ENCODE peak calls at places on chromosomes 13 and 19, in ten cellular contexts. T, D, Y, H, I, B, Q, M, V and O are unnamed samples. For H3K4me1, the result is how much of the 10 kb centered on the place peaks cover.

GRCh38 chr13:44719857-44720671 is 143.9 kb upstream of the TSC22D1 start:
- DNase-seq in Y (peak), I (no peak), H (no peak), B (no peak), D (peak), M (no peak), V (no peak), T (peak), Q (no peak), O (peak)

GRCh38 chr13:46614582-46614981 is 61.6 kb downstream of the LRCH1 start:
- DNase-seq in Q (no peak), T (no peak), M (no peak), I (no peak), V (no peak), H (no peak), B (no peak), D (no peak), Y (peak), O (no peak)

GRCh38 chr19:13849991-13850909 is 26.7 kb upstream of the NANOS3 start:
- DNase-seq in V (peak), Y (peak), I (peak), H (peak), B (peak), M (peak), D (peak), Q (peak), T (peak), O (peak)

GRCh38 chr13:89281331-89281730 is 1610.2 kb downstream of the SLITRK5 start:
- DNase-seq in M (no peak), H (no peak), V (no peak), I (no peak), B (no peak), Q (no peak), Y (no peak), T (no peak), D (no peak), O (no peak)

GRCh38 chr13:103926118-103926517 is 859.9 kb upstream of the SLC10A2 start:
- DNase-seq in T (no peak), V (no peak), Y (no peak), H (no peak), Q (no peak), B (no peak), M (no peak), D (no peak), I (no peak), O (no peak)

GRCh38 chr13:114021464-114022308 is 47.8 kb upstream of the C13orf46 start:
- DNase-seq in I (no peak), Y (no peak), V (no peak), Q (no peak), T (no peak), B (no peak), H (no peak), M (no peak), D (no peak), O (no peak)

GRCh38 chr13:48220592-48221300 is 12.3 kb upstream of the ITM2B start:
- DNase-seq in Y (no peak), V (no peak), T (no peak), M (no peak), I (no peak), B (no peak), Q (peak), H (no peak), D (no peak), O (no peak)

GRCh38 chr19:5547881-5548280 is 19.9 kb downstream of the TINCR start:
- DNase-seq in D (peak), B (no peak), H (no peak), Q (no peak), T (no peak), M (no peak), V (no peak), Y (peak), I (no peak), O (no peak)

GRCh38 chr13:110915874-110916670 is 1.2 kb upstream of the ANKRD10 start:
- DNase-seq in T (no peak), H (no peak), Q (no peak), D (peak), Y (peak), V (no peak), M (no peak), I (no peak), B (no peak), O (no peak)

GRCh38 chr19:13014101-13014920 is 19.0 kb downstream of the NFIX start:
- DNase-seq in H (no peak), V (no peak), Y (no peak), I (no peak), Q (no peak), T (no peak), D (peak), B (no peak), M (no peak), O (no peak)

GRCh38 chr13:85528578-85529215 is 270.5 kb downstream of the SLITRK6 start:
- DNase-seq in Q (no peak), Y (peak), H (no peak), T (no peak), B (no peak), I (no peak), D (peak), V (no peak), M (no peak), O (no peak)

GRCh38 chr19:55212447-55212846 is 3.1 kb upstream of the PTPRH start:
- DNase-seq in V (no peak), T (no peak), H (no peak), I (no peak), Y (no peak), B (peak), Q (no peak), D (no peak), M (peak), O (no peak)

GRCh38 chr19:49858591-49858985 is 7.6 kb downstream of the PTOV1 start:
- DNase-seq in V (no peak), H (peak), T (no peak), I (peak), Y (no peak), M (no peak), Q (no peak), D (peak), B (no peak), O (no peak)

GRCh38 chr19:1106841-1107654 is 3.3 kb downstream of the GPX4 start:
- DNase-seq in T (no peak), Y (peak), Q (no peak), V (no peak), B (no peak), M (no peak), H (no peak), I (no peak), D (peak), O (no peak)

GRCh38 chr13:37534181-37534580 is 64.4 kb downstream of the POSTN start:
- DNase-seq in M (no peak), Q (no peak), I (no peak), T (no peak), H (no peak), B (no peak), V (no peak), Y (peak), D (peak), O (no peak)

GRCh38 chr13:74193391-74193790 is 59.2 kb upstream of the KLF12 start:
- DNase-seq in V (no peak), Q (no peak), I (no peak), M (no peak), D (no peak), T (no peak), H (no peak), B (no peak), Y (no peak), O (no peak)

GRCh38 chr13:39602614-39603366 is at the start of gene LHFPL6:
- DNase-seq in Y (peak), B (peak), H (peak), M (no peak), I (peak), T (peak), V (peak), Q (no peak), D (peak), O (peak)

GRCh38 chr19:1081301-1082164 is 13.6 kb downstream of the POLR2E start:
- DNase-seq in M (no peak), B (no peak), D (no peak), I (no peak), Q (no peak), H (no peak), V (no peak), Y (no peak), T (no peak), O (no peak)

GRCh38 chr13:80235131-80235530 is 105.8 kb downstream of the SPRY2 start:
- DNase-seq in I (no peak), V (no peak), B (no peak), H (no peak), T (no peak), D (no peak), M (no peak), Y (no peak), Q (no peak), O (no peak)

GRCh38 chr13:23505007-23505406 is 65.2 kb upstream of the TNFRSF19 start:
- DNase-seq in H (no peak), T (no peak), M (no peak), Y (no peak), D (peak), I (no peak), Q (no peak), V (no peak), B (no peak), O (no peak)

GRCh38 chr19:12055784-12056183 is 3.0 kb upstream of the ZNF878 start:
- DNase-seq in Y (peak), B (no peak), Q (no peak), H (no peak), I (no peak), V (no peak), D (no peak), M (no peak), T (no peak), O (no peak)

GRCh38 chr19:38082256-38083118 is 141.5 kb downstream of the DPF1 start:
- DNase-seq in Q (no peak), V (no peak), M (no peak), T (no peak), D (no peak), I (no peak), B (no peak), Y (no peak), H (no peak), O (no peak)

GRCh38 chr13:101730420-101731000 is 278.0 kb downstream of the ITGBL1 start:
- DNase-seq in M (no peak), B (no peak), I (no peak), V (no peak), H (no peak), T (no peak), Y (no peak), Q (no peak), D (peak), O (no peak)

GRCh38 chr13:59861676-59862075 is 302.1 kb downstream of the DIAPH3 start:
- DNase-seq in B (no peak), Y (no peak), H (no peak), I (no peak), T (no peak), V (no peak), M (no peak), D (no peak), Q (no peak), O (no peak)

GRCh38 chr13:28475916-28476725 is 18.8 kb downstream of the FLT1 start:
- DNase-seq in I (no peak), Q (no peak), Y (peak), H (no peak), B (no peak), M (no peak), V (no peak), T (no peak), D (peak), O (no peak)

GRCh38 chr13:39105110-39105509 is 66.9 kb downstream of the NHLRC3 start:
- DNase-seq in B (no peak), M (no peak), Q (no peak), Y (no peak), I (no peak), H (no peak), V (no peak), T (no peak), D (peak), O (no peak)

GRCh38 chr13:93226623-93227279 is at the start of gene GPC6:
- DNase-seq in I (peak), V (peak), D (peak), H (no peak), Y (peak), B (no peak), T (no peak), Q (no peak), M (no peak), O (peak)

GRCh38 chr13:100887729-100888151 is 213.1 kb upstream of the TMTC4 start:
- DNase-seq in D (peak), V (no peak), H (no peak), B (no peak), I (no peak), M (no peak), Q (no peak), T (no peak), Y (peak), O (no peak)

GRCh38 chr13:74115138-74115537 is 19.1 kb downstream of the KLF12 start:
- DNase-seq in M (no peak), Q (no peak), T (no peak), V (no peak), I (no peak), H (no peak), B (no peak), D (peak), Y (peak), O (no peak)

GRCh38 chr13:53151692-53152421 is 123.2 kb downstream of the OLFM4 start:
- DNase-seq in T (no peak), Y (no peak), H (no peak), M (no peak), I (no peak), Q (no peak), B (no peak), V (no peak), D (peak), O (peak)

GRCh38 chr19:2014731-2015610 is 543 bp downstream of the BTBD2 start:
- DNase-seq in Y (no peak), M (peak), Q (peak), I (no peak), H (peak), V (peak), T (no peak), B (peak), D (peak), O (no peak)

GRCh38 chr13:58437436-58437835 is 805.9 kb downstream of the PCDH17 start:
- DNase-seq in D (no peak), Y (no peak), M (no peak), B (no peak), H (no peak), I (no peak), T (no peak), V (no peak), Q (no peak), O (no peak)

GRCh38 chr19:39448271-39448670 is 2.9 kb downstream of the SUPT5H start:
- DNase-seq in Y (peak), H (no peak), Q (no peak), B (no peak), M (no peak), I (no peak), T (no peak), V (no peak), D (peak), O (no peak)

GRCh38 chr13:74889321-74889720 is 592.6 kb downstream of the TBC1D4 start:
- DNase-seq in I (no peak), H (no peak), Y (peak), Q (no peak), D (no peak), B (no peak), M (no peak), V (no peak), T (no peak), O (no peak)

GRCh38 chr13:113153810-113154748 is 4.4 kb upstream of the PROZ start:
- DNase-seq in B (peak), T (peak), M (peak), I (peak), Q (peak), D (peak), V (peak), H (peak), Y (peak), O (peak)

GRCh38 chr13:36067619-36068456 is 63.3 kb downstream of the DCLK1 start:
- DNase-seq in H (no peak), D (no peak), Y (no peak), Q (no peak), B (no peak), T (no peak), M (no peak), V (no peak), I (no peak), O (no peak)

GRCh38 chr13:113653264-113654174 is 4.5 kb downstream of the ATP4B start:
- DNase-seq in M (no peak), D (no peak), T (no peak), B (no peak), Y (peak), V (peak), H (peak), I (no peak), Q (peak), O (no peak)

DNA sequence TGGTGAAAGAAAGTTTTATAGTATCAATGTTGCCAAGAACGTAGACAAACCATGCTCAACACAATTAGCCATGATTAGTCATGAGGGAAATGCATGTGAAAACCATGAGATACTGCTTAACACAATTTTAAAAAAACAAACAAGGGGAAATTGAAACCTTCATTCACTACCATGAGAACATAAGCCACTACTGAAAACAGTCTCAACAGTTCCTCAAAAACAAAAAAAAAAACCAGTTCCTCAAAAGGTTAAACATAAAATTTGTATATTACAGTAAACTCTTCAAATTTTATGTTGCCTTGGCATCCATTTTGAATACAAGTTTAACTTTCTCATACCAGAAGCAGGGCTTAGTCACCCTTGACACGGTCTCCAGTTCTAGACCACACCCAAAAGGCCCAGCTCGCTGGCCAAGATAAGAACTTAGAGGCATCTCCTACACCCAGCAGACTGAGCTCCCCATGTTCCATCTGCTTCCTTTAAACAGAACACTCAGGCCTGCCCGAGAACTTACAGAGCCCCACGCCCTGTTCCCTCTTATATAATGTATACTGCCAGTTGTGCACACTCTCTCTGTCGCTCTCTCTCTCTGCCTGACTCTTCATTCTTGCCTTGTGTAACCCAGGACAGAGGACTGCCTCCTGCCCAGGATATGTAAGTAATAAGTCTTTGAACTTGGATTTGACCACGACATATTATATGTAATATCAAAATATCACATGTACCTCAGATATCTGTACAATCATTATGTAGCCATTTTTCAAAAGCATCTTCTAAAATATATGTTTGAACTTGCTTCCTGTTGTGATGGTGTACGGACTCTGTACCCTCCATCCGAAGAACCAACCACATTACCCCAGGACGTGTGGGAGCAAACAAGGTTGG is 67.4 kb downstream of the STK24 start:
- DNase-seq in V (no peak), M (peak), I (peak), Q (no peak), H (peak), Y (peak), T (no peak), B (peak), D (peak), O (peak)
- H3K4me1 ChIP-seq in V (half or more), M (under half), I (under half), Q (half or more), H (half or more), Y (under half), T (under half), B (half or more), D (under half), O (half or more)

GRCh38 chr19:34269968-34270621 is 15.7 kb downstream of the GARRE1 start:
- DNase-seq in I (peak), T (peak), H (peak), V (peak), D (peak), B (peak), Q (peak), M (peak), Y (peak), O (no peak)

GRCh38 chr19:34265221-34265650 is 10.9 kb downstream of the GARRE1 start:
- DNase-seq in D (no peak), H (no peak), I (no peak), M (no peak), T (peak), B (no peak), Y (peak), V (no peak), Q (no peak), O (no peak)

GRCh38 chr19:34273121-34273845 is 18.9 kb downstream of the GARRE1 start:
- DNase-seq in V (no peak), T (no peak), Y (no peak), M (no peak), I (no peak), Q (no peak), D (no peak), B (no peak), H (peak), O (no peak)

GRCh38 chr19:34269489-34269888 is 15.1 kb downstream of the GARRE1 start:
- DNase-seq in T (no peak), Q (no peak), B (peak), M (no peak), D (no peak), Y (no peak), I (no peak), V (no peak), H (no peak), O (no peak)

DNA sequence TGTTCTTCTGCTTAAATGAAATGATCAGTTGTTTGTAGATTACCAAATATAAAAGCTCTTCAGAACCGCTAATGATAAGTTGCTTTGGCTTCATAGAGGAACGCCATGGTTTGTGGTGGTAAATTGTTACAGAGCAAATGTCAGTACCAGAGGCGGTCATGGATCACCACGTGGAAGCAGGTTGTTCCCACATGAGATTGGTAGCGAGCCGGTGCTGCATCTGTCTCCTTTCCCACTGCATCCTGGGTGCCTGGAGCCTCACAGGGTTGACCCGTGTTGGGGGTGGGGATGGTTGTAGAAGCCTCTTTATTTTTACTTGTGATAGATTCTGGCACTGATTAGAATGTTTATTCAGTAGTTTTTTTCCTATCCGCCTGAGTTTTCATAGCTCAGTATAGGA is 14.7 kb downstream of the GARRE1 start:
- DNase-seq in B (no peak), Y (no peak), T (no peak), Q (no peak), M (no peak), V (no peak), H (no peak), I (no peak), D (no peak), O (no peak)
- H3K4me1 ChIP-seq in B (half or more), Y (under half), T (under half), Q (half or more), M (half or more), V (under half), H (under half), I (half or more), D (under half), O (under half)

GRCh38 chr13:83286737-83287136 is 595.5 kb downstream of the SLITRK1 start:
- DNase-seq in M (no peak), B (no peak), Y (peak), D (peak), H (no peak), V (no peak), I (no peak), Q (no peak), T (no peak), O (no peak)
- H3K4me1 ChIP-seq in M (under half), B (under half), Y (under half), D (under half), H (under half), V (under half), I (under half), Q (under half), T (under half), O (under half)

GRCh38 chr19:4060621-4061177 is 6.0 kb downstream of the ZBTB7A start:
- DNase-seq in V (peak), B (no peak), I (no peak), Y (no peak), Q (no peak), M (no peak), T (no peak), H (no peak), D (no peak), O (no peak)
- H3K4me1 ChIP-seq in V (half or more), B (half or more), I (half or more), Y (under half), Q (half or more), M (half or more), T (under half), H (half or more), D (half or more), O (under half)

DNA sequence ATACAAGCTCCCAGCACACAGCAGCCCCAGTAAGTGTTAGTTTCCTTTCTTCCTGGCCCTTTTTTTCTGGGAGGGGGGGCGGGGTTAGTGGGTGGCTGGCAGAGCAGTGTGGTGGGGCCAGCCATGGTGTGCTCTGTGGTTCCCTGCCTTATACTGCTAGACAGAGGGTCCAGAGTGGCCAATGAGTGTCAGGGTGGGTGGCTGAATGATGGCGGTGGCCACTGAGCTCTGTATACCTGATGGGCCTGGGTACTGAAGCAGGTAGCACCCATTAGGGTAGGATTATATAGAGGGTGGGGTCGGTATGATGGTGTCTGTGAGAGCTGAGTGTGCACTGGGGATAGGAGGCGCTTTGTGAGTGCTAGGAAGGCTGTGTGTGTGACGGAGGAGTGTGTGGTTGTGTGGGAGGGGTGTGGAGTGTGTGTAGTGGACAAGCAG is 13.8 kb downstream of the CIC start:
- DNase-seq in M (no peak), T (no peak), V (peak), I (no peak), Q (no peak), B (no peak), Y (no peak), H (no peak), D (no peak), O (no peak)
- H3K4me1 ChIP-seq in M (under half), T (under half), V (half or more), I (half or more), Q (half or more), B (half or more), Y (under half), H (half or more), D (half or more), O (half or more)